ENCODE peak calls at places on chromosomes 1 and 21, in six cellular contexts. T is CD8-positive, alpha-beta memory T cell; W is naive thymus-derived CD4-positive, alpha-beta T cell; U is Peyer's patch; S is DND-41; B is neuronal stem cell. N is an unnamed sample.

GRCh38 chr1:153699116-153699515 is 20.6 kb downstream of the NPR1 start:
- DNase-seq in W (no peak), B (no peak), U (no peak), T (no peak), S (no peak), N (no peak)

GRCh38 chr21:37219766-37220432 is 47.2 kb downstream of the VPS26C start:
- DNase-seq in S (peak; percentile 10), W (peak; percentile 56), U (no peak), B (no peak), T (no peak), N (no peak)

GRCh38 chr1:64423526-64423925 is 46.4 kb upstream of the CACHD1 start:
- DNase-seq in S (no peak), W (no peak), T (no peak), B (no peak), U (no peak), N (no peak)

GRCh38 chr1:46595127-46595526 is 8.9 kb downstream of the MKNK1 start:
- DNase-seq in S (peak; percentile 60), B (no peak), U (peak; percentile 70), W (no peak), T (no peak), N (no peak)

GRCh38 chr21:45910155-45910547 is 71.4 kb upstream of the COL6A1 start:
- DNase-seq in W (no peak), S (no peak), T (no peak), B (no peak), U (no peak), N (no peak)

GRCh38 chr1:41006942-41007865 is 14.3 kb downstream of the SLFNL1 start:
- DNase-seq in T (no peak), W (no peak), U (no peak), B (no peak), S (no peak), N (no peak)

GRCh38 chr1:61644303-61644702 is 80.6 kb downstream of the TM2D1 start:
- DNase-seq in S (no peak), T (no peak), U (no peak), B (no peak), W (no peak), N (no peak)

GRCh38 chr1:172343246-172344099 is 77.0 kb upstream of the C1orf105 start:
- DNase-seq in T (no peak), S (no peak), U (no peak), B (no peak), W (no peak), N (no peak)

GRCh38 chr1:231354330-231355020 is 16.4 kb downstream of the SPRTN start:
- DNase-seq in U (no peak), T (no peak), S (no peak), B (no peak), W (no peak), N (no peak)

GRCh38 chr1:197285526-197286217 is 17.6 kb downstream of the CRB1 start:
- DNase-seq in W (no peak), B (no peak), U (no peak), S (peak; percentile 53), T (no peak), N (no peak)

GRCh38 chr1:172885976-172886375 is 164.8 kb downstream of the TNFSF18 start:
- DNase-seq in S (no peak), T (no peak), U (no peak), W (no peak), B (no peak), N (no peak)

GRCh38 chr21:43762303-43763128 is 13.6 kb downstream of the CSTB start:
- DNase-seq in T (no peak), U (no peak), B (no peak), W (no peak), S (no peak), N (no peak)

GRCh38 chr1:235617808-235618207 is 31.8 kb downstream of the GNG4 start:
- DNase-seq in W (no peak), U (no peak), B (no peak), S (no peak), T (no peak), N (no peak)

GRCh38 chr1:96979287-96979686 is 257.7 kb downstream of the PTBP2 start:
- DNase-seq in B (no peak), U (no peak), T (no peak), S (no peak), W (no peak), N (no peak)

GRCh38 chr1:42832636-42833265 is 13.7 kb upstream of the ZNF691 start:
- DNase-seq in B (no peak), W (no peak), U (no peak), T (no peak), S (no peak), N (no peak)

GRCh38 chr1:209383907-209384709 is 199.4 kb upstream of the CAMK1G start:
- DNase-seq in S (no peak), B (no peak), W (no peak), U (no peak), T (no peak), N (no peak)

GRCh38 chr1:154420172-154420571 is 15.0 kb downstream of the IL6R start:
- DNase-seq in W (peak; percentile 50), S (no peak), B (no peak), T (no peak), U (peak; percentile 88), N (no peak)

GRCh38 chr1:32336963-32337675 is 1.1 kb upstream of the MARCKSL1 start:
- DNase-seq in T (peak; percentile 36), S (peak; percentile 72), B (no peak), W (peak; percentile 70), U (peak; percentile 85), N (no peak)

GRCh38 chr1:187680823-187681222 is 852.1 kb downstream of the PLA2G4A start:
- DNase-seq in T (no peak), S (no peak), U (no peak), B (no peak), W (no peak), N (no peak)

GRCh38 chr1:116329524-116330341 is 43.3 kb upstream of the ATP1A1 start:
- DNase-seq in U (no peak), W (no peak), S (no peak), T (no peak), B (no peak), N (no peak)

GRCh38 chr1:248114890-248115289 is 19.9 kb downstream of the OR2L13 start:
- DNase-seq in B (no peak), T (no peak), S (no peak), W (no peak), U (no peak), N (no peak)

GRCh38 chr1:110203021-110203661 is 7.0 kb upstream of the KCNC4 start:
- DNase-seq in S (peak; percentile 79), U (peak; percentile 81), W (peak; percentile 71), B (peak; percentile 76), T (peak; percentile 75), N (no peak)

GRCh38 chr21:14736162-14736561 is 190.0 kb upstream of the SAMSN1 start:
- DNase-seq in U (no peak), B (no peak), S (peak; percentile 55), W (no peak), T (no peak), N (no peak)

GRCh38 chr1:40312238-40313205 is 4.6 kb downstream of the COL9A2 start:
- DNase-seq in T (no peak), B (no peak), U (peak; percentile 88), W (no peak), S (no peak), N (no peak)

GRCh38 chr1:22935450-22935849 is 37.2 kb downstream of the LACTBL1 start:
- DNase-seq in B (no peak), T (no peak), W (no peak), U (no peak), S (no peak), N (no peak)

GRCh38 chr1:185045793-185046441 is 559 bp downstream of the RNF2 start:
- DNase-seq in S (peak; percentile 52), T (peak; percentile 26), B (peak; percentile 44), W (peak; percentile 16), U (peak; percentile 53), N (no peak)

GRCh38 chr1:85550784-85551516 is 29.6 kb upstream of the CCN1 start:
- DNase-seq in U (no peak), S (no peak), T (no peak), W (no peak), B (no peak), N (no peak)

GRCh38 chr1:24385160-24385939 is 28.2 kb downstream of the STPG1 start:
- DNase-seq in W (peak; percentile 33), U (no peak), S (peak; percentile 33), T (no peak), B (no peak), N (peak; percentile 25)

GRCh38 chr1:40877681-40878080 is 15.5 kb upstream of the CITED4 start:
- DNase-seq in W (no peak), T (no peak), S (no peak), U (peak; percentile 53), B (no peak), N (no peak)

GRCh38 chr1:68449901-68450300 is at the start of gene RPE65:
- DNase-seq in S (no peak), W (no peak), U (no peak), B (no peak), T (no peak), N (no peak)

GRCh38 chr1:192632188-192632587 is 3.8 kb upstream of the RGS13 start:
- DNase-seq in W (no peak), U (no peak), S (no peak), T (no peak), B (no peak), N (no peak)
- H3K4me1 ChIP-seq in W (no peaks in the 10 kb centered on the region), U (no peaks in the 10 kb centered on the region), S (no peaks in the 10 kb centered on the region), T (no peaks in the 10 kb centered on the region), B (peaks cover 12% of the 10 kb centered on the region), N (no peaks in the 10 kb centered on the region)

DNA sequence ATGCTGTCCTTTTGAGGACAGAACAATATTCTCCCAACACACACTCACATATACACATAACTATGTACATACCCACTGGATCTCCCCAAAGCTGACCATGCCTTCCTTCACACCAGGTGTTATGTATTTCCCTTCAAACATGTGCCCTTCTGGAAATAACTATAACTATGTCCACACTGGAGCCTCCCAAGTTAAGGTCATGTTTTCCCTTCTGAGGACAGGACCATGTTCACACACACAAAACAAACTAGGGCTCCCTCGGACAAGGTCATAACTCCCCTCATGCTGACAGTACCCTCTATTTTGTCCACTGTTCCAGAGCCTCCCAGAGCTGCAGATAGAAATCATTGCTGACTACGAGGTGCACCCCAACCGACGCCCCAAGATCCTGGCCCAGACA is 7.8 kb downstream of the MMACHC start:
- DNase-seq in U (no peak), T (no peak), W (no peak), B (no peak), S (no peak), N (no peak)
- H3K27ac ChIP-seq in U (no peak overlapping the region), T (no peak overlapping the region), W (no peak overlapping the region), B (no peak overlapping the region), S (peak overlapping the region; percentile 13), N (no peak overlapping the region)

GRCh38 chr1:117611894-117612481 is 6.1 kb downstream of the TENT5C start:
- DNase-seq in T (no peak), B (no peak), W (no peak), S (no peak), U (no peak), N (no peak)
- H3K4me1 ChIP-seq in T (peaks cover 77% of the 10 kb centered on the region), B (no peaks in the 10 kb centered on the region), W (peaks cover 76% of the 10 kb centered on the region), S (peaks cover 94% of the 10 kb centered on the region), U (peaks cover 28% of the 10 kb centered on the region), N (no peaks in the 10 kb centered on the region)

DNA sequence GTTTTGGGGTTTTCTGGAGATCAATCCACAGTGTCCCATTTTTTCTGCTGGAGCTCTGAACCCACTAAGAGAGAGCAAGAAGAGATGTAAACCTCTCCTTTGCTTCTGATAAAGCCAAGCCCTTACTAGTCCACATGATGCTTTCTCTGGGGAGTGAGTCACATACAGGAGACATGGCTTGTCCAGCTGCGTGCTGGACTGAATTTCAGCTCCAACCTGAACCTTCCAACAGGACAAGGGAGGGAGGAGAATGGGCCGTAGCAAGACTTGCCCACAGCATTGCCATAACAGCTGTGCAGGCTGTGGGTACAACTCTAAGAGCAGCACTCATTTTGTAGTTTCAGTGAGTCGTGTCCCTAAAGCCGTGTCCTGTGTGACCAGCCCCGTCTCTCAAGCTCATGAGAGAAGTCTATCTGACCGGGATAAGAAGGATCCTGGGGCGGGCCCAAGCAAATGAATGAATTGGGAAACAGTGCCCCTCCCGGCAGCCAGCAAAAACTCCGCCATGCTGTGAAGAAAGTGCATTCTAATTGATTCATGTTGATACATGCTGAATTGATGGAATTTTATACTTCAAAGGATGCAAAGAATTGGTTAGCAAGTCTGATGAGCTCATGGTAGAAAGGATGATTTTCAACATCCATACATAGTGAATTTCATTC is 195.2 kb downstream of the GABPA start:
- DNase-seq in T (no peak), U (no peak), S (no peak), W (no peak), B (no peak), N (no peak)
- H3K27ac ChIP-seq in T (no peak overlapping the region), U (no peak overlapping the region), S (no peak overlapping the region), W (no peak overlapping the region), B (no peak overlapping the region), N (no peak overlapping the region)

N was measured in iPS DF 6.9.